ENCODE peak calls at places on chromosomes 5 and 9, in four cellular contexts. A is HCT116; S is psoas muscle; C is CD4-positive, CD25-positive, alpha-beta regulatory T cell. Y is an unnamed sample. For H3K4me1, the result is how much of the 10 kb centered on the place peaks cover.

GRCh38 chr5:14035859-14036440 is 91.5 kb upstream of the DNAH5 start:
- DNase-seq in A (peak), S (no peak), C (no peak), Y (peak)

GRCh38 chr9:19409406-19410194 is 791 bp downstream of the ACER2 start:
- DNase-seq in A (peak), S (peak), C (no peak), Y (no peak)

GRCh38 chr9:96618209-96619108 is 1.2 kb downstream of the CDC14B start:
- DNase-seq in A (no peak), S (peak), C (no peak), Y (no peak)

GRCh38 chr9:107755267-107755666 is 265.7 kb upstream of the KLF4 start:
- DNase-seq in A (peak), S (no peak), C (no peak), Y (no peak)

GRCh38 chr9:133730994-133731715 is 7.0 kb downstream of the SARDH start:
- DNase-seq in A (no peak), S (no peak), C (no peak), Y (no peak)

GRCh38 chr9:104842698-104843097 is 78.8 kb downstream of the NIPSNAP3B start:
- DNase-seq in A (no peak), S (no peak), C (no peak), Y (no peak)

GRCh38 chr5:13786016-13786415 is 158.5 kb downstream of the DNAH5 start:
- DNase-seq in A (no peak), S (no peak), C (no peak), Y (no peak)

GRCh38 chr9:103789686-103790085 is 304.4 kb upstream of the SMC2 start:
- DNase-seq in A (no peak), S (no peak), C (no peak), Y (no peak)

GRCh38 chr5:179293276-179293675 is 52.0 kb downstream of the ADAMTS2 start:
- DNase-seq in A (no peak), S (no peak), C (no peak), Y (no peak)

GRCh38 chr5:137880313-137880712 is 8.9 kb upstream of the PKD2L2 start:
- DNase-seq in A (no peak), S (no peak), C (no peak), Y (no peak)

GRCh38 chr9:26604076-26604662 is 288.4 kb downstream of the CAAP1 start:
- DNase-seq in A (no peak), S (no peak), C (no peak), Y (no peak)

GRCh38 chr9:5511935-5512580 is 1.7 kb downstream of the PDCD1LG2 start:
- DNase-seq in A (no peak), S (no peak), C (no peak), Y (no peak)

GRCh38 chr5:1026700-1027621 is 18.4 kb downstream of the NKD2 start:
- DNase-seq in A (no peak), S (no peak), C (no peak), Y (no peak)

GRCh38 chr9:127104465-127105311 is 17.7 kb downstream of the ANGPTL2 start:
- DNase-seq in A (no peak), S (no peak), C (no peak), Y (no peak)

GRCh38 chr5:139930406-139930805 is 112.7 kb downstream of the NRG2 start:
- DNase-seq in A (no peak), S (no peak), C (no peak), Y (no peak)

GRCh38 chr9:127170652-127171051 is 48.2 kb upstream of the ANGPTL2 start:
- DNase-seq in A (no peak), S (no peak), C (no peak), Y (no peak)

GRCh38 chr5:40367260-40367659 is 312.5 kb upstream of the PTGER4 start:
- DNase-seq in A (no peak), S (no peak), C (peak), Y (no peak)

GRCh38 chr5:55173696-55174101 is 722 bp upstream of the CDC20B start:
- DNase-seq in A (no peak), S (no peak), C (no peak), Y (no peak)

GRCh38 chr5:34957299-34957698 is 27.9 kb downstream of the DNAJC21 start:
- DNase-seq in A (no peak), S (no peak), C (no peak), Y (no peak)

GRCh38 chr9:84379740-84380139 is 39.2 kb upstream of the SLC28A3 start:
- DNase-seq in A (no peak), S (no peak), C (no peak), Y (no peak)

GRCh38 chr9:16030513-16031185 is 477.8 kb downstream of the CCDC171 start:
- DNase-seq in A (peak), S (no peak), C (no peak), Y (no peak)

GRCh38 chr9:104494808-104495207 is 9.3 kb upstream of the OR13F1 start:
- DNase-seq in A (no peak), S (no peak), C (no peak), Y (no peak)

GRCh38 chr5:107661038-107661649 is 9.6 kb downstream of the EFNA5 start:
- DNase-seq in A (no peak), S (no peak), C (no peak), Y (no peak)

GRCh38 chr9:19431361-19432171 is 22.8 kb downstream of the ACER2 start:
- DNase-seq in A (no peak), S (peak), C (no peak), Y (no peak)

GRCh38 chr9:94445846-94446245 is 109.0 kb upstream of the PCAT7 start:
- DNase-seq in A (no peak), S (no peak), C (no peak), Y (no peak)

GRCh38 chr5:152623951-152624350 is 218.9 kb upstream of the NMUR2 start:
- DNase-seq in A (no peak), S (no peak), C (no peak), Y (no peak)

DNA sequence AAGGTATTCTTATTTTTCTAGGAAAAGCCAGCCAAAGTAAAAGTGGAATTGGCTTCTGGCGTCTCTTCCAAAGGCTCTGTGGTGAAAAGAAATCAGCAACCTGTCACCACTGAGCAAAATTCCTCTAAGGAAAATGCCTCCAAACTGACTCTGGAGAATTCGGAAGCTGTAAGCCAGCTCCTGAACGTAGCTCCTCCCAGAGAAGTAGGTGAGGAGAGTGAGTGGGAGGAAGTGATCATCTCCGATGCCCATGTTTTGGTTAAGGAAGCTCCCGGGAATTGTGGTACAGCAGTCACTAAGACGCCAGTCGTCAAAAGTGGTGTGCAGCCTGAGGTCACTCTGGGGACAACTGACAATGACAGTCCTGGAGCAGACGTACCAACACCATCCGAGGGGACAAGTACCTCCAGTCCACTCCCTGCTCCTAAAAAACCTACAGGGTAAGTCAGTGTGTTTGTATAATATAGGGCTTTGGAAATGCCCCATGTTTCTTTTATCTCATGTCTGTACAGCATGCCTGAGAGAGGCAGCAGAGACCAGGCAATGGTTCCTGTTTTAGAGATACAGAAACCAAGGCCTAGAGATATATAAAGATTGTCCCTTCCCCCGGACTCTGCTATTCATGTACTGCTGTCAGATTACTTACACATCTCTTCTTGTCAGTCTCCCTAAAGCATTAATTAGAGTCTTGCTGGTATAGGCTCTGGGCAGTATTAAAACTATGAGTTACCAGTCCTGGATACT is 23.9 kb downstream of the HMGXB3 start:
- DNase-seq in A (no peak), S (no peak), C (no peak), Y (no peak)
- H3K27ac ChIP-seq in A (no peak), S (peak), C (no peak), Y (no peak)

GRCh38 chr5:143229426-143229895 is 174.0 kb downstream of the NR3C1 start:
- DNase-seq in A (no peak), S (no peak), C (peak), Y (no peak)
- H3K4me3 ChIP-seq in A (no peak), S (no peak), C (peak), Y (no peak)

GRCh38 chr9:93261735-93262523 is 78.0 kb downstream of the WNK2 start:
- DNase-seq in A (no peak), S (peak), C (no peak), Y (no peak)
- H3K4me1 ChIP-seq in A (under half), S (under half), C (under half), Y (under half)

DNA sequence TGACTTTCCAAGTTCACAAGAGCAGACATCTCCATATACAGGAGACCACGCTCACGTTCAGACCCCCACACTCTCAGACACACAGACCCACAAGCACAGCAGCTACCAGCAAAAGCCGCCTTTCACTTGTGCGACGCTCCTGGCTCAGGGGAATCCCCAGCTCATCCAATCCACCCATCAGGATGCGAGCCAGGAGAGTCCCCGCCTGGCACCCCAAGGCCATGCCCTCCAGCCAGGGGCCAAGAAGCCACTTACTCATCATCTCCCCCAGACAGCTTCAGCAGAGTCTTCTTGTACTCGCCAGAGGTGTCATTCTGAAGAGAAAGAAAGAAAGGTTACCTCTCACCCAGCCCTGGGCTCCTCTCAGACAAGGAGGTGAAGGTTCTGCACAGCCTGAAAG is 29.7 kb downstream of the ANXA6 start:
- DNase-seq in A (no peak), S (no peak), C (no peak), Y (no peak)
- H3K27ac ChIP-seq in A (no peak), S (no peak), C (no peak), Y (no peak)

DNA sequence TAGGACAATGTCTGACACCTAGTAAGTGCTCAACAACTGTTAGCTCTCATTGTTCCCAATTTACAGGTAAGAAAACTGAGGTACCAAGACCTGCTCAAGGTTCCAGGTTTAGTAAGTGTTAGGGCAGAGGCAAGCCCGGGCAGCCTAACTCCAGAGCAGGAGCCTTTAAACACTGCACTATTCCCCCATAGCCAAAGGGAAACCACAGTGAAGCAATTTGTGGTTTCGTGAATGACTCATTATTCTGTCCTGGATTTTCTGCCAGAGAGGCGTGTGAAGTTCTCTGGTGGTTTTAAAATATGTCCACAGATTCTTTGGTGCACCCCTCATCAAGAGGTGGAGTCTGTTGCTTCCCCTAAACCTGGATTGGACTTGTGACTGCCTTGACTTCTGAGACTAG is 1.0 kb upstream of the MCC start:
- DNase-seq in A (peak), S (peak), C (no peak), Y (no peak)
- H3K4me3 ChIP-seq in A (peak), S (no peak), C (no peak), Y (no peak)

Y was measured in iPS DF 6.9.